ENCODE peak calls at places on chromosomes 4 and X, in nine cellular contexts. One of them, this sample, is unnamed.
A peak's percentile ranks its signal among the peaks of the same experiment; 100 is the strongest.

GRCh38 chrX:18354369-18355329 is at the start of gene SCML2:
- DNase-seq in epithelial cell of proximal tubule: no peak
- DNase-seq in HCT116: no peak
- DNase-seq in neural crest cell: peak; percentile 41
- DNase-seq in BE2C: peak; percentile 58
- DNase-seq in cardiac fibroblast: peak; percentile 37
- DNase-seq in AG09319: no peak
- DNase-seq in right lobe of liver: peak; percentile 60
- DNase-seq in mammary epithelial cell: peak; percentile 2
- DNase-seq in this sample: peak; percentile 62

GRCh38 chrX:98350940-98351339 is 1467.2 kb downstream of the RPA4 start:
- DNase-seq in mammary epithelial cell: no peak
- DNase-seq in AG09319: no peak
- DNase-seq in right lobe of liver: no peak
- DNase-seq in BE2C: no peak
- DNase-seq in epithelial cell of proximal tubule: no peak
- DNase-seq in HCT116: no peak
- DNase-seq in neural crest cell: no peak
- DNase-seq in cardiac fibroblast: no peak
- DNase-seq in this sample: no peak

GRCh38 chr4:87525636-87526035 is 3.5 kb downstream of the SPARCL1 start:
- DNase-seq in neural crest cell: no peak
- DNase-seq in BE2C: no peak
- DNase-seq in HCT116: no peak
- DNase-seq in right lobe of liver: no peak
- DNase-seq in epithelial cell of proximal tubule: no peak
- DNase-seq in AG09319: no peak
- DNase-seq in cardiac fibroblast: peak; percentile 88
- DNase-seq in mammary epithelial cell: peak; percentile 57
- DNase-seq in this sample: no peak

GRCh38 chr4:108035691-108036090 is 46.0 kb downstream of the HADH start:
- DNase-seq in AG09319: no peak
- DNase-seq in mammary epithelial cell: no peak
- DNase-seq in cardiac fibroblast: no peak
- DNase-seq in epithelial cell of proximal tubule: no peak
- DNase-seq in BE2C: no peak
- DNase-seq in right lobe of liver: no peak
- DNase-seq in HCT116: no peak
- DNase-seq in neural crest cell: no peak
- DNase-seq in this sample: no peak

GRCh38 chrX:136162827-136163427 is 15.6 kb downstream of the FHL1 start:
- DNase-seq in epithelial cell of proximal tubule: no peak
- DNase-seq in neural crest cell: peak; percentile 19
- DNase-seq in AG09319: no peak
- DNase-seq in BE2C: peak; percentile 52
- DNase-seq in mammary epithelial cell: peak; percentile 45
- DNase-seq in right lobe of liver: no peak
- DNase-seq in cardiac fibroblast: peak; percentile 63
- DNase-seq in HCT116: peak; percentile 23
- DNase-seq in this sample: peak; percentile 67

GRCh38 chr4:97208749-97209148 is 934.5 kb downstream of the STPG2 start:
- DNase-seq in cardiac fibroblast: no peak
- DNase-seq in HCT116: no peak
- DNase-seq in BE2C: no peak
- DNase-seq in mammary epithelial cell: no peak
- DNase-seq in right lobe of liver: no peak
- DNase-seq in AG09319: no peak
- DNase-seq in epithelial cell of proximal tubule: no peak
- DNase-seq in neural crest cell: no peak
- DNase-seq in this sample: no peak

GRCh38 chr4:89469930-89470375 is 162.4 kb upstream of the GPRIN3 start:
- DNase-seq in neural crest cell: no peak
- DNase-seq in BE2C: no peak
- DNase-seq in AG09319: no peak
- DNase-seq in right lobe of liver: no peak
- DNase-seq in mammary epithelial cell: peak; percentile 88
- DNase-seq in HCT116: no peak
- DNase-seq in cardiac fibroblast: peak; percentile 92
- DNase-seq in epithelial cell of proximal tubule: peak; percentile 39
- DNase-seq in this sample: no peak

GRCh38 chr4:102334624-102335023 is 10.7 kb downstream of the SLC39A8 start:
- DNase-seq in right lobe of liver: no peak
- DNase-seq in epithelial cell of proximal tubule: no peak
- DNase-seq in BE2C: no peak
- DNase-seq in neural crest cell: no peak
- DNase-seq in AG09319: no peak
- DNase-seq in HCT116: no peak
- DNase-seq in cardiac fibroblast: no peak
- DNase-seq in mammary epithelial cell: no peak
- DNase-seq in this sample: no peak

GRCh38 chr4:10173039-10173753 is 56.6 kb upstream of the WDR1 start:
- DNase-seq in mammary epithelial cell: peak; percentile 82
- DNase-seq in neural crest cell: no peak
- DNase-seq in cardiac fibroblast: peak; percentile 86
- DNase-seq in AG09319: no peak
- DNase-seq in BE2C: no peak
- DNase-seq in epithelial cell of proximal tubule: peak; percentile 18
- DNase-seq in HCT116: no peak
- DNase-seq in right lobe of liver: no peak
- DNase-seq in this sample: no peak

GRCh38 chrX:53883196-53883595 is 161.1 kb downstream of the PHF8 start:
- DNase-seq in epithelial cell of proximal tubule: no peak
- DNase-seq in right lobe of liver: no peak
- DNase-seq in neural crest cell: no peak
- DNase-seq in HCT116: no peak
- DNase-seq in AG09319: no peak
- DNase-seq in BE2C: no peak
- DNase-seq in cardiac fibroblast: no peak
- DNase-seq in mammary epithelial cell: no peak
- DNase-seq in this sample: no peak

GRCh38 chr4:94571301-94571700 is 119.6 kb downstream of the PDLIM5 start:
- DNase-seq in BE2C: no peak
- DNase-seq in mammary epithelial cell: no peak
- DNase-seq in neural crest cell: no peak
- DNase-seq in AG09319: no peak
- DNase-seq in HCT116: no peak
- DNase-seq in right lobe of liver: no peak
- DNase-seq in cardiac fibroblast: no peak
- DNase-seq in epithelial cell of proximal tubule: no peak
- DNase-seq in this sample: no peak

GRCh38 chr4:118752551-118752950 is 67.4 kb downstream of the METTL14 start:
- DNase-seq in epithelial cell of proximal tubule: no peak
- DNase-seq in AG09319: no peak
- DNase-seq in neural crest cell: no peak
- DNase-seq in right lobe of liver: no peak
- DNase-seq in HCT116: no peak
- DNase-seq in mammary epithelial cell: no peak
- DNase-seq in BE2C: no peak
- DNase-seq in cardiac fibroblast: no peak
- DNase-seq in this sample: no peak

GRCh38 chr4:118753685-118754084 is 68.5 kb downstream of the METTL14 start:
- DNase-seq in cardiac fibroblast: no peak
- DNase-seq in epithelial cell of proximal tubule: no peak
- DNase-seq in right lobe of liver: no peak
- DNase-seq in mammary epithelial cell: no peak
- DNase-seq in HCT116: no peak
- DNase-seq in BE2C: no peak
- DNase-seq in AG09319: no peak
- DNase-seq in neural crest cell: no peak
- DNase-seq in this sample: no peak

GRCh38 chr4:118749347-118749988 is 64.3 kb downstream of the METTL14 start:
- DNase-seq in HCT116: no peak
- DNase-seq in AG09319: no peak
- DNase-seq in neural crest cell: no peak
- DNase-seq in right lobe of liver: peak; percentile 62
- DNase-seq in cardiac fibroblast: no peak
- DNase-seq in epithelial cell of proximal tubule: no peak
- DNase-seq in mammary epithelial cell: no peak
- DNase-seq in BE2C: no peak
- DNase-seq in this sample: no peak

GRCh38 chr4:118753096-118753495 is 67.9 kb downstream of the METTL14 start:
- DNase-seq in neural crest cell: no peak
- DNase-seq in AG09319: no peak
- DNase-seq in mammary epithelial cell: no peak
- DNase-seq in epithelial cell of proximal tubule: no peak
- DNase-seq in right lobe of liver: no peak
- DNase-seq in BE2C: no peak
- DNase-seq in cardiac fibroblast: no peak
- DNase-seq in HCT116: no peak
- DNase-seq in this sample: no peak

DNA sequence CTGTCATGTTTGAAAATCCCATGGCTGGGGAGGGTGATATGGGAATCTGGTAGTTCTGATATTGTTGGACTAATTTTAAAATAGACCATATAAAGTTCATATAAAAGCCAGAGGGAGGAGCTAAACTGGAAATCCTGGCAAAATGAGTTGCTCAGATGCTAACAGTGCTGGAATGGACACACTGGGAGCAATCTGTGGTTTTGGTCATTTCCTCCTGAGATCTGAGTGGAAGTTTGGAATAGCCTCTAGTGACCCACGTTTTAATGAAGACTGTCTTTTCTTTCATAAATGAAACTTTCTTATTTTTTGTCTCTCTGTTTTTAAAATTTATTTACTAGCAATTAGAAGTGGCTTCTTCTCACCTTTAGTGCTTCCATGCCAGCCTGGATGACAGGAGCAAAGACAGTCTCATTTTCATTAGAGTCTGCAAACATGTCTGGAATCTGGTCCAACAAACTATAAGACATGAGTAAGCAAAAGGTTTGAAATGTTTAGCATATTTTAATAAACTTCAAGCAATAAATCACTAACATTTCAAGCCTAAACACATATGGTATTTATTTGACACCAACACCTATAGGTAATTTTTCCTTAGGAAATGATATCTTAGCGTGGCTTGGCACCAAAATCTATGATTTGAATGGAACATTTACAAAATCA is 66.6 kb downstream of the METTL14 start:
- DNase-seq in HCT116: no peak
- DNase-seq in right lobe of liver: no peak
- DNase-seq in BE2C: no peak
- DNase-seq in epithelial cell of proximal tubule: no peak
- DNase-seq in neural crest cell: no peak
- DNase-seq in AG09319: no peak
- DNase-seq in mammary epithelial cell: no peak
- DNase-seq in cardiac fibroblast: peak; percentile 86
- DNase-seq in this sample: no peak
- TF ChIP-seq CTCF in HCT116: no peak
- TF ChIP-seq CTCF in right lobe of liver: no peak
- TF ChIP-seq CTCF in BE2C: no peak
- TF ChIP-seq CTCF in epithelial cell of proximal tubule: no peak
- TF ChIP-seq CTCF in neural crest cell: no peak
- TF ChIP-seq CTCF in AG09319: no peak
- TF ChIP-seq CTCF in mammary epithelial cell: no peak
- TF ChIP-seq CTCF in cardiac fibroblast: no peak
- TF ChIP-seq CTCF in this sample: no peak

GRCh38 chr4:48032721-48033120 is 16.1 kb downstream of the NIPAL1 start:
- DNase-seq in BE2C: no peak
- DNase-seq in HCT116: no peak
- DNase-seq in mammary epithelial cell: no peak
- DNase-seq in AG09319: no peak
- DNase-seq in epithelial cell of proximal tubule: no peak
- DNase-seq in neural crest cell: no peak
- DNase-seq in right lobe of liver: no peak
- DNase-seq in cardiac fibroblast: peak; percentile 27
- DNase-seq in this sample: no peak

GRCh38 chr4:48028654-48029053 is 12.1 kb downstream of the NIPAL1 start:
- DNase-seq in epithelial cell of proximal tubule: no peak
- DNase-seq in cardiac fibroblast: no peak
- DNase-seq in neural crest cell: no peak
- DNase-seq in BE2C: no peak
- DNase-seq in right lobe of liver: no peak
- DNase-seq in AG09319: no peak
- DNase-seq in HCT116: no peak
- DNase-seq in mammary epithelial cell: no peak
- DNase-seq in this sample: no peak

GRCh38 chr4:48027653-48028052 is 11.1 kb downstream of the NIPAL1 start:
- DNase-seq in AG09319: no peak
- DNase-seq in BE2C: no peak
- DNase-seq in cardiac fibroblast: no peak
- DNase-seq in epithelial cell of proximal tubule: no peak
- DNase-seq in mammary epithelial cell: no peak
- DNase-seq in right lobe of liver: no peak
- DNase-seq in neural crest cell: no peak
- DNase-seq in HCT116: no peak
- DNase-seq in this sample: no peak

GRCh38 chr4:48031802-48032525 is 15.4 kb downstream of the NIPAL1 start:
- DNase-seq in cardiac fibroblast: peak; percentile 82
- DNase-seq in neural crest cell: no peak
- DNase-seq in AG09319: no peak
- DNase-seq in BE2C: no peak
- DNase-seq in epithelial cell of proximal tubule: no peak
- DNase-seq in mammary epithelial cell: no peak
- DNase-seq in right lobe of liver: no peak
- DNase-seq in HCT116: no peak
- DNase-seq in this sample: no peak

GRCh38 chr4:48030470-48030869 is 13.9 kb downstream of the NIPAL1 start:
- DNase-seq in epithelial cell of proximal tubule: no peak
- DNase-seq in neural crest cell: no peak
- DNase-seq in cardiac fibroblast: no peak
- DNase-seq in AG09319: no peak
- DNase-seq in mammary epithelial cell: no peak
- DNase-seq in right lobe of liver: no peak
- DNase-seq in BE2C: no peak
- DNase-seq in HCT116: no peak
- DNase-seq in this sample: no peak
- TF ChIP-seq CTCF in epithelial cell of proximal tubule: no peak
- TF ChIP-seq CTCF in neural crest cell: no peak
- TF ChIP-seq CTCF in cardiac fibroblast: no peak
- TF ChIP-seq CTCF in AG09319: no peak
- TF ChIP-seq CTCF in mammary epithelial cell: no peak
- TF ChIP-seq CTCF in right lobe of liver: no peak
- TF ChIP-seq CTCF in BE2C: no peak
- TF ChIP-seq CTCF in HCT116: no peak
- TF ChIP-seq CTCF in this sample: no peak

DNA sequence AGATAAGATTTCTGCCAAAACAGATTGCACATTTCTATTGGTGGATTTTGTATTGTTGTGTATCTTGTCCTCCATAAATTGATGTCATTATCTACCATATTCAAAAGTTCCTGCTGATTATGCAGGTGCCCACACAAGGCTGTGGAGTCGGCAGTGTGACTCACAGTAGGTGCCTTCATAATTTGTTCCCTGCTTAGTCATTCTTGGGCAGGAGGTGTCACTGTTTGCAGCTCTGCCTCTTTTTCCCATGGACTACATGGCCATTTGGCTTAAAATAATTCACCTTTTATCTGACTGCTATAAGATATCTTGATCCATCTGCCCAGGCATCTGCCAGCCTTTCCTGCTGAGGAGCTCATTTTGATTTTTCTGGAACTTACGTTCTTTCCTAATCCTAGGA is 33.6 kb upstream of the ENPEP start:
- DNase-seq in BE2C: no peak
- DNase-seq in neural crest cell: no peak
- DNase-seq in HCT116: no peak
- DNase-seq in AG09319: no peak
- DNase-seq in right lobe of liver: no peak
- DNase-seq in mammary epithelial cell: peak; percentile 0
- DNase-seq in epithelial cell of proximal tubule: no peak
- DNase-seq in cardiac fibroblast: no peak
- DNase-seq in this sample: no peak
- TF ChIP-seq CTCF in BE2C: no peak
- TF ChIP-seq CTCF in neural crest cell: no peak
- TF ChIP-seq CTCF in HCT116: no peak
- TF ChIP-seq CTCF in AG09319: no peak
- TF ChIP-seq CTCF in right lobe of liver: peak; percentile 22
- TF ChIP-seq CTCF in mammary epithelial cell: peak; percentile 3
- TF ChIP-seq CTCF in epithelial cell of proximal tubule: peak; percentile 49
- TF ChIP-seq CTCF in cardiac fibroblast: no peak
- TF ChIP-seq CTCF in this sample: no peak

GRCh38 chrX:34300871-34301270 is 168.8 kb upstream of the FAM47A start:
- DNase-seq in mammary epithelial cell: peak; percentile 12
- DNase-seq in neural crest cell: peak; percentile 50
- DNase-seq in AG09319: peak; percentile 4
- DNase-seq in BE2C: peak; percentile 32
- DNase-seq in cardiac fibroblast: peak; percentile 66
- DNase-seq in epithelial cell of proximal tubule: peak; percentile 13
- DNase-seq in right lobe of liver: no peak
- DNase-seq in HCT116: peak; percentile 0
- DNase-seq in this sample: no peak
- TF ChIP-seq CTCF in mammary epithelial cell: peak; percentile 69
- TF ChIP-seq CTCF in neural crest cell: peak; percentile 92
- TF ChIP-seq CTCF in AG09319: peak; percentile 55
- TF ChIP-seq CTCF in BE2C: peak; percentile 52
- TF ChIP-seq CTCF in cardiac fibroblast: peak; percentile 40
- TF ChIP-seq CTCF in epithelial cell of proximal tubule: peak; percentile 57
- TF ChIP-seq CTCF in right lobe of liver: peak; percentile 65
- TF ChIP-seq CTCF in HCT116: no peak
- TF ChIP-seq CTCF in this sample: peak; percentile 63